ENCODE peak calls at places on chromosomes 5 and 9, in seven cellular contexts. S, Q, M, B, J, E and X are unnamed samples.
A peak's percentile ranks its signal among the peaks of the same experiment; 100 is the strongest.

GRCh38 chr5:10645671-10646070 is 81.8 kb downstream of the ANKRD33B start:
- DNase-seq in S (no peak), Q (peak; percentile 2), M (no peak), B (no peak), J (no peak), E (no peak), X (no peak)

GRCh38 chr9:11742471-11742870 is 950.7 kb upstream of the TYRP1 start:
- DNase-seq in S (no peak), Q (no peak), M (no peak), B (no peak), J (no peak), E (no peak), X (no peak)

GRCh38 chr5:74104469-74104868 is 478.5 kb downstream of the ARHGEF28 start:
- DNase-seq in S (no peak), Q (no peak), M (no peak), B (no peak), J (no peak), E (no peak), X (no peak)

GRCh38 chr9:14640967-14641366 is 52.3 kb downstream of the ZDHHC21 start:
- DNase-seq in S (no peak), Q (no peak), M (no peak), B (no peak), J (no peak), E (no peak), X (no peak)

GRCh38 chr9:98750396-98751060 is 41.8 kb upstream of the GABBR2 start:
- DNase-seq in S (no peak), Q (no peak), M (no peak), B (no peak), J (no peak), E (no peak), X (no peak)

GRCh38 chr5:139638090-139638735 is 9.9 kb upstream of the CXXC5 start:
- DNase-seq in S (no peak), Q (peak; percentile 86), M (no peak), B (peak; percentile 57), J (peak; percentile 65), E (peak; percentile 80), X (peak; percentile 80)

GRCh38 chr5:113233606-113234005 is 201.2 kb downstream of the TSSK1B start:
- DNase-seq in S (no peak), Q (no peak), M (no peak), B (no peak), J (peak; percentile 35), E (no peak), X (no peak)

GRCh38 chr5:114665551-114665950 is 303.7 kb downstream of the KCNN2 start:
- DNase-seq in S (no peak), Q (no peak), M (no peak), B (no peak), J (no peak), E (no peak), X (no peak)

GRCh38 chr5:39665328-39665727 is 240.5 kb upstream of the DAB2 start:
- DNase-seq in S (no peak), Q (no peak), M (no peak), B (no peak), J (no peak), E (no peak), X (no peak)

GRCh38 chr9:137486545-137487453 is 27.7 kb upstream of the NSMF start:
- DNase-seq in S (no peak), Q (no peak), M (no peak), B (no peak), J (no peak), E (no peak), X (no peak)

GRCh38 chr5:15385037-15385436 is 114.9 kb upstream of the FBXL7 start:
- DNase-seq in S (no peak), Q (no peak), M (no peak), B (no peak), J (no peak), E (no peak), X (no peak)

GRCh38 chr9:133160742-133161541 is 2.8 kb downstream of the GBGT1 start:
- DNase-seq in S (peak; percentile 26), Q (peak; percentile 72), M (no peak), B (no peak), J (peak; percentile 26), E (peak; percentile 19), X (peak; percentile 64)

GRCh38 chr9:70405808-70406445 is 8.5 kb downstream of the KLF9 start:
- DNase-seq in S (no peak), Q (no peak), M (no peak), B (no peak), J (peak; percentile 43), E (no peak), X (no peak)

GRCh38 chr5:159850192-159850573 is 66.1 kb upstream of the ADRA1B start:
- DNase-seq in S (no peak), Q (no peak), M (no peak), B (no peak), J (peak; percentile 79), E (no peak), X (no peak)

GRCh38 chr5:79976759-79977515 is 14.1 kb downstream of the MTX3 start:
- DNase-seq in S (no peak), Q (no peak), M (no peak), B (no peak), J (no peak), E (no peak), X (no peak)

GRCh38 chr5:77305921-77306320 is 95.4 kb downstream of the PDE8B start:
- DNase-seq in S (no peak), Q (no peak), M (no peak), B (no peak), J (peak; percentile 34), E (no peak), X (no peak)

GRCh38 chr9:14198544-14199510 is 115.1 kb downstream of the NFIB start:
- DNase-seq in S (no peak), Q (peak; percentile 60), M (peak; percentile 77), B (peak; percentile 50), J (peak; percentile 67), E (no peak), X (no peak)

GRCh38 chr5:67234671-67235176 is 38.1 kb upstream of the CD180 start:
- DNase-seq in S (peak; percentile 23), Q (no peak), M (peak; percentile 95), B (no peak), J (peak; percentile 87), E (no peak), X (no peak)

GRCh38 chr5:177402271-177403043 is 2.0 kb upstream of the PFN3 start:
- DNase-seq in S (no peak), Q (peak; percentile 82), M (no peak), B (no peak), J (peak; percentile 42), E (peak; percentile 92), X (no peak)

GRCh38 chr5:173795601-173796000 is 92.5 kb upstream of the CPEB4 start:
- DNase-seq in S (no peak), Q (peak; percentile 56), M (no peak), B (no peak), J (no peak), E (no peak), X (no peak)

GRCh38 chr9:125784286-125785049 is 37.3 kb downstream of the PBX3 start:
- DNase-seq in S (no peak), Q (no peak), M (peak; percentile 57), B (no peak), J (peak; percentile 58), E (no peak), X (no peak)

GRCh38 chr9:4084440-4084818 is 215.4 kb downstream of the GLIS3 start:
- DNase-seq in S (no peak), Q (no peak), M (no peak), B (peak; percentile 10), J (no peak), E (no peak), X (no peak)

GRCh38 chr5:171275822-171276544 is 33.1 kb upstream of the TLX3 start:
- DNase-seq in S (no peak), Q (no peak), M (no peak), B (no peak), J (no peak), E (no peak), X (no peak)

GRCh38 chr9:136110082-136111061 is 8.3 kb downstream of the TMEM250 start:
- DNase-seq in S (peak; percentile 26), Q (no peak), M (no peak), B (no peak), J (no peak), E (no peak), X (no peak)

GRCh38 chr5:6328173-6328572 is 50.2 kb downstream of the MED10 start:
- DNase-seq in S (no peak), Q (no peak), M (no peak), B (no peak), J (peak; percentile 0), E (no peak), X (no peak)